ENCODE peak calls at places on chromosome 20, in four cellular contexts. F, U, Q and J are unnamed samples.

GRCh38 chr20:37042986-37043972 is 52.5 kb downstream of the RBL1 start:
- DNase-seq in U (no peak), Q (no peak), F (no peak), J (no peak)

GRCh38 chr20:49482621-49483017 is at the start of gene KCNB1:
- DNase-seq in U (peak), Q (peak), F (peak), J (peak)

GRCh38 chr20:40663991-40664880 is 24.8 kb downstream of the MAFB start:
- DNase-seq in F (no peak), U (no peak), Q (no peak), J (no peak)

GRCh38 chr20:25280051-25280573 is 32.2 kb downstream of the PYGB start:
- DNase-seq in F (peak), U (no peak), Q (no peak), J (peak)

GRCh38 chr20:58699246-58700107 is 6.9 kb downstream of the NPEPL1 start:
- DNase-seq in U (no peak), F (no peak), Q (no peak), J (no peak)

GRCh38 chr20:62235001-62235776 is 3.1 kb upstream of the OSBPL2 start:
- DNase-seq in U (no peak), F (peak), Q (no peak), J (no peak)

GRCh38 chr20:49892260-49893216 is 22.8 kb downstream of the SPATA2 start:
- DNase-seq in U (no peak), F (no peak), Q (no peak), J (peak)

GRCh38 chr20:47220161-47220582 is 136.3 kb downstream of the ZMYND8 start:
- DNase-seq in Q (peak), F (peak), U (no peak), J (no peak)

GRCh38 chr20:17936791-17937687 is 31.6 kb downstream of the SNX5 start:
- DNase-seq in F (peak), Q (no peak), U (peak), J (no peak)

GRCh38 chr20:56646599-56646998 is 17.5 kb downstream of the TFAP2C start:
- DNase-seq in Q (no peak), F (no peak), U (no peak), J (no peak)

GRCh38 chr20:63359937-63360849 is 956 bp downstream of the CHRNA4 start:
- DNase-seq in F (no peak), U (no peak), Q (no peak), J (no peak)

GRCh38 chr20:53918949-53919361 is 151.4 kb downstream of the BCAS1 start:
- DNase-seq in Q (no peak), U (no peak), F (no peak), J (no peak)

GRCh38 chr20:2692036-2692885 is at the start of gene EBF4:
- DNase-seq in Q (no peak), F (no peak), U (no peak), J (no peak)

GRCh38 chr20:25858495-25859425 is 162.1 kb upstream of the ZNF337 start:
- DNase-seq in Q (no peak), U (no peak), F (no peak), J (no peak)

GRCh38 chr20:16052406-16052805 is 520.8 kb downstream of the KIF16B start:
- DNase-seq in Q (no peak), F (no peak), U (no peak), J (no peak)

GRCh38 chr20:47594157-47594556 is 92.5 kb downstream of the NCOA3 start:
- DNase-seq in Q (no peak), F (no peak), U (no peak), J (no peak)

GRCh38 chr20:53716385-53716784 is 122.7 kb upstream of the ZNF217 start:
- DNase-seq in U (no peak), Q (no peak), F (no peak), J (no peak)

GRCh38 chr20:25459916-25460590 is 52.6 kb downstream of the GINS1 start:
- DNase-seq in Q (no peak), U (no peak), F (no peak), J (no peak)

GRCh38 chr20:57584768-57585461 is 24.0 kb downstream of the PCK1 start:
- DNase-seq in Q (no peak), U (no peak), F (no peak), J (no peak)

GRCh38 chr20:33601016-33601415 is 61.1 kb upstream of the C20orf144 start:
- DNase-seq in F (no peak), U (no peak), Q (no peak), J (no peak)

GRCh38 chr20:13105864-13106457 is 97.2 kb downstream of the SPTLC3 start:
- DNase-seq in F (no peak), U (peak), Q (no peak), J (no peak)

GRCh38 chr20:17504898-17505663 is 26.1 kb downstream of the BFSP1 start:
- DNase-seq in F (peak), U (peak), Q (no peak), J (peak)

GRCh38 chr20:26214991-26215390 is 518.3 kb upstream of the ZNF337 start:
- DNase-seq in U (no peak), F (no peak), Q (no peak), J (no peak)

GRCh38 chr20:57432874-57433491 is 41.8 kb downstream of the RBM38 start:
- DNase-seq in Q (peak), U (no peak), F (peak), J (no peak)

GRCh38 chr20:10402938-10403593 is 31.0 kb downstream of the MKKS start:
- DNase-seq in U (no peak), Q (no peak), F (no peak), J (no peak)

GRCh38 chr20:49583669-49584417 is 15.9 kb upstream of the PTGIS start:
- DNase-seq in Q (no peak), F (peak), U (peak), J (peak)

GRCh38 chr20:33753143-33753542 is 21.3 kb downstream of the ZNF341 start:
- DNase-seq in Q (no peak), F (no peak), U (no peak), J (no peak)

GRCh38 chr20:58244517-58245030 is 16.1 kb upstream of the ANKRD60 start:
- DNase-seq in Q (no peak), F (no peak), U (no peak), J (no peak)

GRCh38 chr20:44072381-44072780 is 114.6 kb downstream of the JPH2 start:
- DNase-seq in U (no peak), Q (no peak), F (peak), J (no peak)

GRCh38 chr20:57810511-57811372 is 100.9 kb upstream of the PMEPA1 start:
- DNase-seq in U (no peak), F (no peak), Q (no peak), J (no peak)

GRCh38 chr20:41078329-41078728 is 49.7 kb downstream of the TOP1 start:
- DNase-seq in U (peak), Q (no peak), F (no peak), J (no peak)

GRCh38 chr20:1087311-1087710 is 31.1 kb upstream of the PSMF1 start:
- DNase-seq in U (no peak), F (no peak), Q (no peak), J (no peak)

GRCh38 chr20:35387334-35387733 is 24.4 kb downstream of the UQCC1 start:
- DNase-seq in U (no peak), F (no peak), Q (no peak), J (no peak)

GRCh38 chr20:2991532-2991931 is 51.9 kb upstream of the GNRH2 start:
- DNase-seq in U (no peak), F (no peak), Q (no peak), J (no peak)

GRCh38 chr20:61650912-61651733 is 399.1 kb downstream of the CDH4 start:
- DNase-seq in F (no peak), Q (no peak), U (no peak), J (no peak)

GRCh38 chr20:23265226-23265625 is 85.4 kb upstream of the NXT1 start:
- DNase-seq in U (peak), F (no peak), Q (no peak), J (no peak)

GRCh38 chr20:35060168-35060567 is 32.4 kb downstream of the TRPC4AP start:
- DNase-seq in U (no peak), F (no peak), Q (no peak), J (no peak)

GRCh38 chr20:11912013-11912663 is 5.6 kb upstream of the BTBD3 start:
- DNase-seq in Q (no peak), U (no peak), F (no peak), J (no peak)

GRCh38 chr20:53568351-53568750 is 25.3 kb downstream of the ZNF217 start:
- DNase-seq in Q (no peak), F (no peak), U (no peak), J (no peak)

GRCh38 chr20:13302647-13303425 is 81.8 kb downstream of the ISM1 start:
- DNase-seq in F (no peak), Q (no peak), U (peak), J (no peak)